ENCODE peak calls at places on chromosome 5, in eight cellular contexts. G, E, Z, H, K, T, V and N are unnamed samples.
A peak's percentile ranks its signal among the peaks of the same experiment; 100 is the strongest.

GRCh38 chr5:97089149-97089801 is 53.1 kb downstream of the LIX1 start:
- DNase-seq in V (no peak), E (no peak), K (no peak), T (no peak), Z (no peak), G (peak; percentile 33), H (no peak), N (no peak)

GRCh38 chr5:176772271-176773210 is 37.8 kb upstream of the UNC5A start:
- DNase-seq in E (no peak), V (no peak), G (no peak), Z (no peak), T (no peak), K (no peak), H (no peak), N (no peak)

GRCh38 chr5:68446487-68446894 is 230.9 kb downstream of the PIK3R1 start:
- DNase-seq in E (no peak), K (no peak), V (no peak), T (no peak), Z (no peak), G (no peak), H (no peak), N (no peak)

GRCh38 chr5:66113160-66113559 is 30.9 kb upstream of the SREK1 start:
- DNase-seq in G (no peak), T (no peak), V (no peak), H (no peak), E (no peak), Z (no peak), K (no peak), N (peak; percentile 62)

GRCh38 chr5:125453011-125453410 is 706.6 kb upstream of the ZNF608 start:
- DNase-seq in T (no peak), Z (no peak), E (no peak), G (no peak), V (no peak), H (no peak), K (no peak), N (no peak)

GRCh38 chr5:41219655-41220269 is 6.4 kb upstream of the C6 start:
- DNase-seq in E (no peak), Z (no peak), G (no peak), V (no peak), T (no peak), K (no peak), H (no peak), N (no peak)

GRCh38 chr5:58261605-58262004 is 198.3 kb downstream of the PLK2 start:
- DNase-seq in G (no peak), K (no peak), H (no peak), T (no peak), Z (no peak), V (peak; percentile 41), E (no peak), N (peak; percentile 42)

GRCh38 chr5:1086137-1086536 is 25.7 kb downstream of the SLC12A7 start:
- DNase-seq in K (no peak), E (no peak), T (no peak), H (no peak), V (no peak), G (no peak), Z (no peak), N (no peak)

GRCh38 chr5:91383956-91384300 is 811 bp upstream of the ARRDC3 start:
- DNase-seq in T (no peak), G (no peak), E (peak; percentile 38), V (peak; percentile 30), K (peak; percentile 53), H (no peak), Z (no peak), N (peak; percentile 45)

GRCh38 chr5:140349244-140349643 is 2.8 kb upstream of the HBEGF start:
- DNase-seq in K (no peak), H (peak; percentile 46), E (no peak), T (no peak), G (no peak), V (no peak), Z (no peak), N (peak; percentile 62)

GRCh38 chr5:111685969-111686368 is 71.0 kb downstream of the NREP start:
- DNase-seq in T (no peak), E (peak; percentile 75), Z (peak; percentile 9), V (no peak), H (no peak), G (no peak), K (peak; percentile 65), N (no peak)
- TF ChIP-seq CTCF in T (no peak), E (peak; percentile 57), Z (peak; percentile 24), V (no peak), H (no peak), G (peak; percentile 8), K (peak; percentile 73), N (no peak)

GRCh38 chr5:98773214-98773463 is 324 bp upstream of the RGMB start:
- DNase-seq in K (no peak), G (no peak), Z (no peak), E (no peak), H (no peak), V (no peak), T (no peak), N (peak; percentile 95)
- H3K4me3 ChIP-seq in K (peak overlapping the region; percentile 90), G (no peak overlapping the region), Z (peak overlapping the region; percentile 57), E (peak overlapping the region; percentile 75), H (peak overlapping the region; percentile 68), V (peak overlapping the region; percentile 79), T (peak overlapping the region; percentile 70), N (peak overlapping the region; percentile 83)

GRCh38 chr5:33785571-33785970 is 106.2 kb downstream of the ADAMTS12 start:
- DNase-seq in K (no peak), Z (no peak), G (no peak), T (no peak), V (no peak), H (no peak), E (no peak), N (no peak)

GRCh38 chr5:33792559-33792958 is 99.2 kb downstream of the ADAMTS12 start:
- DNase-seq in E (no peak), G (no peak), V (no peak), H (no peak), K (no peak), T (no peak), Z (no peak), N (no peak)

GRCh38 chr5:33788922-33789321 is 102.9 kb downstream of the ADAMTS12 start:
- DNase-seq in T (no peak), Z (no peak), K (no peak), G (no peak), V (no peak), E (no peak), H (no peak), N (peak; percentile 98)

GRCh38 chr5:33793836-33794549 is 97.8 kb downstream of the ADAMTS12 start:
- DNase-seq in V (no peak), T (no peak), E (peak; percentile 22), H (no peak), G (no peak), K (no peak), Z (no peak), N (peak; percentile 86)

GRCh38 chr5:33789558-33789957 is 102.2 kb downstream of the ADAMTS12 start:
- DNase-seq in T (no peak), Z (no peak), V (no peak), H (no peak), E (no peak), K (no peak), G (no peak), N (peak; percentile 60)
- TF ChIP-seq CTCF in T (no peak), Z (no peak), V (no peak), H (no peak), E (no peak), K (no peak), G (no peak), N (no peak)

DNA sequence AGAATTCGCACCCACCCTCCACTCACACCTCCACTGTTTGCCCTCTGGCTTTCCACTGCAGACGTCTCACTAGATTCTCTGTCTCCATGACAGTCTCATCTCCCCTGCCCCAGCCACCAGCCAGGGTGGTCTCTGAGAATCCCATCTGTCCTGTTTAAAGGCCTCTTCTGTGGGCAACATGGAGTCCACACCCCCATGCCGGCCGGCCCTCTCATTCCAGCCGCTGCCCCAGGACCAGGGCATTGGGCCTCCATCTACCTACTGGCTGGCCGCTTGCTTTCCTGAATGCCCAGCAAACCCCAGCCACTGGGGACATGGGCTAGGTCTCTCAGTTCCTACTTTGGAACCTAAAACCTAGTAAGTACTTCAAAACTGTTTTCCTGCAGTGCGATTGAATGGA is 65.6 kb upstream of the RUFY1 start:
- DNase-seq in K (no peak), G (no peak), V (no peak), T (no peak), H (no peak), E (no peak), Z (no peak), N (no peak)
- H3K4me3 ChIP-seq in K (no peak overlapping the region), G (no peak overlapping the region), V (no peak overlapping the region), T (no peak overlapping the region), H (no peak overlapping the region), E (no peak overlapping the region), Z (no peak overlapping the region), N (no peak overlapping the region)

DNA sequence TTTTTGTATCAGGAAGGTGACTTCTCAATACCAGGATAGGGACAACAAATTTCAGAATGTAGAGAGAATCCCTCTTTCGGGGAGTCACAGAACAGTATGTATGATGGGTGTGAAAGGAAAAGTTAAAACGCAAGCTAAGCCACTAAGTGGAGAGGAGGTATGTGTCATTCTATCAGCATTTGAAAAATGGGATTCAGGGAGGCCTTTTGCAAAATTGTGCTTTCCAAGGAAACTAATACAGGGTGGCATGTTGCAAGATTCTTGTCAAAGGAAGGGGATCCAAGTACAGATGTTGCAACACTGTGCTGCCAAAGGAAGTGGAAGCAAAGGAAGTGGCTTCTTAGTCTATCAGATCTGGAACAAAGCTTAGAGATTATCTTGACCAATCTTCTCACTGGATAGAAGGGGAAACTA is 12.6 kb upstream of the TNIP1 start:
- DNase-seq in E (no peak), K (no peak), G (no peak), V (no peak), Z (no peak), H (no peak), T (no peak), N (peak; percentile 97)
- TF ChIP-seq CTCF in E (no peak), K (no peak), G (no peak), V (no peak), Z (no peak), H (no peak), T (no peak), N (no peak)

GRCh38 chr5:112978836-112979235 is 2.2 kb downstream of the DCP2 start:
- DNase-seq in V (no peak), E (no peak), G (no peak), H (no peak), Z (no peak), T (no peak), K (no peak), N (no peak)
- H3K4me3 ChIP-seq in V (peak overlapping the region; percentile 76), E (peak overlapping the region; percentile 90), G (peak overlapping the region; percentile 64), H (peak overlapping the region; percentile 95), Z (no peak overlapping the region), T (no peak overlapping the region), K (peak overlapping the region; percentile 92), N (no peak overlapping the region)